ENCODE peak calls at places on chromosomes 16 and 17, in seven cellular contexts. N is uterus; E is neuronal stem cell; Z is breast epithelium; Y is CD8-positive, alpha-beta memory T cell; U is PC-3; A is endodermal cell. J is an unnamed sample.

GRCh38 chr16:73210686-73211085 is 162.8 kb upstream of the ZFHX3 start:
- DNase-seq in N (no peak), E (no peak), Z (no peak), Y (no peak), U (no peak), A (no peak), J (no peak)

GRCh38 chr17:73643012-73643845 is 1.0 kb downstream of the SDK2 start:
- DNase-seq in N (no peak), E (peak; percentile 46), Z (no peak), Y (no peak), U (peak; percentile 17), A (peak; percentile 90), J (peak; percentile 88)

GRCh38 chr17:30309591-30309990 is 17.8 kb upstream of the BLMH start:
- DNase-seq in N (no peak), E (no peak), Z (no peak), Y (no peak), U (no peak), A (no peak), J (no peak)

GRCh38 chr17:33234930-33235685 is 58.0 kb downstream of the ASIC2 start:
- DNase-seq in N (peak; percentile 77), E (no peak), Z (no peak), Y (no peak), U (peak; percentile 88), A (no peak), J (no peak)

GRCh38 chr16:1749152-1750117 is 21.9 kb downstream of the NME3 start:
- DNase-seq in N (no peak), E (no peak), Z (no peak), Y (no peak), U (no peak), A (no peak), J (peak; percentile 52)

GRCh38 chr16:28974007-28974436 is 556 bp upstream of the SPNS1 start:
- DNase-seq in N (peak; percentile 64), E (peak; percentile 59), Z (no peak), Y (no peak), U (peak; percentile 65), A (peak; percentile 90), J (peak; percentile 64)

GRCh38 chr17:68295086-68295485 is 3.8 kb downstream of the ARSG start:
- DNase-seq in N (no peak), E (no peak), Z (no peak), Y (no peak), U (no peak), A (no peak), J (no peak)

GRCh38 chr17:29838961-29839360 is 91.1 kb downstream of the SSH2 start:
- DNase-seq in N (no peak), E (peak; percentile 62), Z (no peak), Y (no peak), U (no peak), A (peak; percentile 82), J (no peak)

GRCh38 chr16:10213748-10214147 is 31.5 kb upstream of the GRIN2A start:
- DNase-seq in N (no peak), E (no peak), Z (no peak), Y (no peak), U (no peak), A (no peak), J (no peak)

GRCh38 chr17:80112471-80113032 is 11.2 kb downstream of the GAA start:
- DNase-seq in N (no peak), E (no peak), Z (no peak), Y (no peak), U (no peak), A (peak; percentile 59), J (no peak)

GRCh38 chr17:37239690-37240344 is 136.0 kb upstream of the C17orf78 start:
- DNase-seq in N (no peak), E (peak; percentile 8), Z (no peak), Y (no peak), U (peak; percentile 38), A (no peak), J (no peak)

GRCh38 chr16:2838928-2839327 is 8.8 kb downstream of the ZG16B start:
- DNase-seq in N (peak; percentile 32), E (peak; percentile 56), Z (no peak), Y (peak; percentile 57), U (peak; percentile 74), A (peak; percentile 93), J (peak; percentile 90)

GRCh38 chr16:2857451-2858244 is at the start of gene PRSS22:
- DNase-seq in N (no peak), E (no peak), Z (peak; percentile 78), Y (no peak), U (peak; percentile 66), A (peak; percentile 85), J (peak; percentile 77)

GRCh38 chr16:19389246-19389645 is 28.4 kb upstream of the TMC5 start:
- DNase-seq in N (no peak), E (peak; percentile 14), Z (peak; percentile 70), Y (peak; percentile 3), U (peak; percentile 49), A (peak; percentile 89), J (peak; percentile 89)

GRCh38 chr16:67170168-67170947 is at the start of gene NOL3:
- DNase-seq in N (peak; percentile 80), E (no peak), Z (peak; percentile 84), Y (no peak), U (peak; percentile 80), A (peak; percentile 95), J (peak; percentile 96)

GRCh38 chr16:11868412-11868980 is 17.2 kb upstream of the RSL1D1 start:
- DNase-seq in N (no peak), E (no peak), Z (no peak), Y (no peak), U (no peak), A (no peak), J (no peak)

GRCh38 chr17:16935241-16935663 is 36.7 kb downstream of the TNFRSF13B start:
- DNase-seq in N (no peak), E (no peak), Z (peak; percentile 19), Y (no peak), U (no peak), A (peak; percentile 51), J (no peak)

GRCh38 chr16:22664132-22664531 is 149.8 kb upstream of the HS3ST2 start:
- DNase-seq in N (no peak), E (no peak), Z (no peak), Y (no peak), U (no peak), A (peak; percentile 42), J (no peak)

GRCh38 chr17:47864791-47865216 is 13.8 kb upstream of the SP6 start:
- DNase-seq in N (no peak), E (no peak), Z (no peak), Y (no peak), U (peak; percentile 89), A (no peak), J (no peak)

GRCh38 chr16:69014811-69015210 is 90.6 kb upstream of the HAS3 start:
- DNase-seq in N (no peak), E (no peak), Z (no peak), Y (no peak), U (no peak), A (no peak), J (no peak)

GRCh38 chr16:59356709-59357108 is 622.6 kb upstream of the GOT2 start:
- DNase-seq in N (no peak), E (no peak), Z (no peak), Y (no peak), U (no peak), A (peak; percentile 57), J (no peak)

GRCh38 chr16:10405386-10405939 is 19.6 kb downstream of the ATF7IP2 start:
- DNase-seq in N (no peak), E (no peak), Z (no peak), Y (no peak), U (no peak), A (no peak), J (no peak)

GRCh38 chr16:21989141-21989540 is 11.8 kb downstream of the PDZD9 start:
- DNase-seq in N (no peak), E (no peak), Z (no peak), Y (no peak), U (no peak), A (no peak), J (no peak)

GRCh38 chr16:56838622-56839337 is 26.2 kb upstream of the SLC12A3 start:
- DNase-seq in N (no peak), E (no peak), Z (no peak), Y (no peak), U (no peak), A (no peak), J (no peak)
- H3K36me3 ChIP-seq in N (no peaks in the 10 kb centered on the region), E (peaks cover 88% of the 10 kb centered on the region), Z (no peaks in the 10 kb centered on the region), Y (peaks cover 14% of the 10 kb centered on the region), U (peaks cover 15% of the 10 kb centered on the region), A (peaks cover 78% of the 10 kb centered on the region), J (peaks cover 43% of the 10 kb centered on the region)

DNA sequence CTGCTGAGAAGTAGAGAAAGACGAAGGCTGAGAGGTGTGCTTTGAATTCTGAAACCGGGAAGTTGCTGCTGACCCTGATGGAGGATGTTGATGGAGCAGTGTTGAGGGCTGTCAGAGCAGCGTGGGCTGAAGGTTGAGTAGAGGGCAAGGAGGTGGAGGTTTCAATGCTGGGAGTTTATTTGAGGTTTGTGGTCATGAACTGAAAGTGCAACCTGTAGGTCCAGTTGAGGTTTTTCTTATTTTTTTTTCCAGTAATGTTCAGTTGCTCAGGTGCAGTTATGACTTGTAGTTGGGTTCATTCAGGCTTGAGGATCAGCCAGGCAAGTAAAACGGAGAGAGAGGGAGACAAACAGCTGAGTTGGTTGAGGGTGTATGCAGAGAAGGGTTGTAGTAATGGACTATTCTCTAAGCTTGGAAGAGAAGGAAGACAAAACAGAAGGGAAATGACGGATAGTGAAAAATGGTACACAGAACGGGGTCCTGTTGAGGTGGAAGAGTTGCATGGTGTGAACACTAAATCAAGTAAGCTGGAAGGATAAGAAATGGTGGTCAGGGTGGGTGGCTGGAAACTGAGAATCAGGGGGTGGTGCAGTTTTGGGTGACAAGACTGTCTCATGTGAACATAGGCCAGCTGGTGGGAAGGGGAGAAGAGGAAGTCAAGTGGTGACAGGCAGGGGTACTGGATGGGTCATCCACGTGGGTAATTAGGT is 8.7 kb upstream of the UBE2G1 start:
- DNase-seq in N (no peak), E (no peak), Z (no peak), Y (no peak), U (no peak), A (no peak), J (no peak)
- H3K4me3 ChIP-seq in N (no peak overlapping the region), E (no peak overlapping the region), Z (no peak overlapping the region), Y (no peak overlapping the region), U (no peak overlapping the region), A (no peak overlapping the region), J (no peak overlapping the region)

GRCh38 chr17:59084154-59084553 is 22.5 kb downstream of the TRIM37 start:
- DNase-seq in N (no peak), E (no peak), Z (no peak), Y (no peak), U (no peak), A (no peak), J (no peak)
- H3K36me3 ChIP-seq in N (no peaks in the 10 kb centered on the region), E (peaks cover 56% of the 10 kb centered on the region), Z (peaks cover 5% of the 10 kb centered on the region), Y (peaks cover 39% of the 10 kb centered on the region), U (peaks cover 33% of the 10 kb centered on the region), A (peaks cover 48% of the 10 kb centered on the region), J (peaks cover 47% of the 10 kb centered on the region)

GRCh38 chr16:88744839-88745521 is 38.7 kb downstream of the CTU2 start:
- DNase-seq in N (no peak), E (no peak), Z (no peak), Y (no peak), U (no peak), A (no peak), J (peak; percentile 57)

GRCh38 chr16:88747588-88748301 is 37.3 kb downstream of the PIEZO1 start:
- DNase-seq in N (no peak), E (no peak), Z (no peak), Y (no peak), U (peak; percentile 54), A (peak; percentile 90), J (no peak)

GRCh38 chr16:88748364-88748763 is 36.7 kb downstream of the PIEZO1 start:
- DNase-seq in N (no peak), E (no peak), Z (no peak), Y (no peak), U (no peak), A (no peak), J (peak; percentile 44)

GRCh38 chr16:88744520-88744835 is 38.2 kb downstream of the CTU2 start:
- DNase-seq in N (no peak), E (no peak), Z (no peak), Y (no peak), U (no peak), A (no peak), J (no peak)

GRCh38 chr16:88746511-88746910 is 38.5 kb downstream of the PIEZO1 start:
- DNase-seq in N (peak; percentile 75), E (no peak), Z (no peak), Y (no peak), U (no peak), A (no peak), J (peak; percentile 75)
- H3K4me3 ChIP-seq in N (no peak overlapping the region), E (no peak overlapping the region), Z (no peak overlapping the region), Y (no peak overlapping the region), U (no peak overlapping the region), A (no peak overlapping the region), J (no peak overlapping the region)